ENCODE peak calls at places on chromosomes 11 and 22, in ten cellular contexts. B is HFFc6, M is GM04504, S is A549, Q is mammary epithelial cell, D is retinal pigment epithelial cell, L is adipocyte, U is neural progenitor cell, J is glutamatergic neuron, O is posterior cingulate gyrus. Z is an unnamed sample.

GRCh38 chr22:43566021-43566420 is 154.2 kb downstream of the MPPED1 start:
- DNase-seq in M (no peak), S (peak), Q (no peak), U (no peak), L (no peak), O (no peak), J (no peak), B (no peak), D (no peak), Z (no peak)

GRCh38 chr11:114412946-114413345 is 12.5 kb downstream of the RBM7 start:
- DNase-seq in D (no peak), B (no peak), Q (peak), O (no peak), M (no peak), J (no peak), L (no peak), S (no peak), U (no peak), Z (no peak)

GRCh38 chr22:20746466-20747189 is 27.3 kb upstream of the SERPIND1 start:
- DNase-seq in J (no peak), B (no peak), Q (no peak), D (no peak), O (no peak), U (no peak), S (no peak), L (no peak), M (no peak), Z (no peak)

GRCh38 chr11:66852466-66853241 is 4.2 kb upstream of the LRFN4 start:
- DNase-seq in B (no peak), J (no peak), Q (no peak), U (no peak), O (no peak), D (no peak), M (no peak), S (no peak), L (no peak), Z (no peak)

GRCh38 chr11:108561535-108561991 is 32.0 kb downstream of the EXPH5 start:
- DNase-seq in M (no peak), S (no peak), L (peak), U (no peak), J (no peak), O (no peak), D (peak), Q (no peak), B (peak), Z (no peak)

GRCh38 chr11:57323503-57324153 is 1.1 kb downstream of the TNKS1BP1 start:
- DNase-seq in J (no peak), B (peak), M (no peak), O (no peak), D (no peak), S (no peak), Q (no peak), U (no peak), L (peak), Z (no peak)

GRCh38 chr11:99534812-99535211 is 514.1 kb downstream of the CNTN5 start:
- DNase-seq in Q (no peak), S (no peak), B (no peak), D (no peak), J (no peak), M (no peak), U (no peak), L (peak), O (no peak), Z (peak)

GRCh38 chr11:72242141-72242540 is 1.8 kb downstream of the PHOX2A start:
- DNase-seq in B (no peak), J (no peak), U (no peak), Q (no peak), O (no peak), S (no peak), M (no peak), D (no peak), L (no peak), Z (no peak)

GRCh38 chr11:108432783-108433182 is 34.5 kb downstream of the C11orf65 start:
- DNase-seq in Q (peak), L (no peak), U (no peak), D (no peak), B (peak), M (peak), O (no peak), J (no peak), S (no peak), Z (peak)

GRCh38 chr11:71247551-71248250 is 4.7 kb downstream of the SHANK2 start:
- DNase-seq in Q (no peak), L (no peak), B (no peak), M (no peak), U (peak), S (no peak), J (no peak), O (no peak), D (no peak), Z (no peak)

GRCh38 chr11:42709216-42709615 is 602.6 kb upstream of the API5 start:
- DNase-seq in L (no peak), O (no peak), M (no peak), B (no peak), S (no peak), U (peak), J (no peak), D (no peak), Q (no peak), Z (no peak)

Z was measured in skeletal muscle cell.